ENCODE peak calls at places on chromosomes 2 and 18, in seven cellular contexts. N, X, O, A, U, M and R are unnamed samples.

GRCh38 chr2:197363998-197364397 is 53.4 kb upstream of the ANKRD44 start:
- DNase-seq in N (no peak), X (no peak), O (no peak), A (no peak), U (no peak), M (no peak), R (no peak)

GRCh38 chr2:25948437-25948836 is 33.9 kb downstream of the KIF3C start:
- DNase-seq in N (no peak), X (no peak), O (no peak), A (no peak), U (no peak), M (no peak), R (no peak)

GRCh38 chr2:191374939-191375338 is 129.7 kb downstream of the MYO1B start:
- DNase-seq in N (no peak), X (no peak), O (no peak), A (no peak), U (no peak), M (no peak), R (no peak)

GRCh38 chr2:156511112-156511511 is 74.9 kb downstream of the GPD2 start:
- DNase-seq in N (no peak), X (no peak), O (no peak), A (no peak), U (no peak), M (no peak), R (no peak)

GRCh38 chr2:71798266-71799012 is 345.1 kb downstream of the DYSF start:
- DNase-seq in N (no peak), X (peak; percentile 43), O (peak; percentile 8), A (peak; percentile 70), U (no peak), M (peak; percentile 81), R (no peak)

GRCh38 chr2:236618370-236618769 is 48.7 kb downstream of the ACKR3 start:
- DNase-seq in N (no peak), X (no peak), O (no peak), A (no peak), U (no peak), M (no peak), R (no peak)

GRCh38 chr2:159551811-159552210 is 64.5 kb downstream of the BAZ2B start:
- DNase-seq in N (no peak), X (no peak), O (no peak), A (no peak), U (no peak), M (no peak), R (no peak)

GRCh38 chr2:199488772-199489400 is 31.1 kb upstream of the SATB2 start:
- DNase-seq in N (no peak), X (no peak), O (no peak), A (peak; percentile 49), U (peak; percentile 66), M (no peak), R (no peak)

GRCh38 chr18:80046431-80046830 is 12.2 kb downstream of the RBFA start:
- DNase-seq in N (no peak), X (no peak), O (no peak), A (no peak), U (no peak), M (no peak), R (no peak)

GRCh38 chr2:239399404-239399999 is 1.3 kb downstream of the HDAC4 start:
- DNase-seq in N (peak; percentile 81), X (no peak), O (no peak), A (no peak), U (peak; percentile 20), M (peak; percentile 89), R (peak; percentile 57)

GRCh38 chr2:124640221-124640750 is 615.2 kb downstream of the CNTNAP5 start:
- DNase-seq in N (no peak), X (no peak), O (no peak), A (no peak), U (no peak), M (no peak), R (no peak)

GRCh38 chr2:43759195-43759594 is 14.6 kb upstream of the DYNC2LI1 start:
- DNase-seq in N (no peak), X (no peak), O (no peak), A (no peak), U (no peak), M (no peak), R (no peak)

GRCh38 chr2:52704251-52704650 is 1063.4 kb upstream of the CHAC2 start:
- DNase-seq in N (no peak), X (no peak), O (no peak), A (no peak), U (no peak), M (no peak), R (no peak)

GRCh38 chr2:53559302-53559967 is 208.2 kb upstream of the CHAC2 start:
- DNase-seq in N (no peak), X (no peak), O (no peak), A (peak; percentile 31), U (no peak), M (no peak), R (no peak)

GRCh38 chr18:79867666-79868065 is 69.9 kb downstream of the KCNG2 start:
- DNase-seq in N (no peak), X (no peak), O (no peak), A (no peak), U (no peak), M (no peak), R (no peak)

GRCh38 chr18:74082476-74083070 is 65.1 kb downstream of the FBXO15 start:
- DNase-seq in N (no peak), X (peak; percentile 35), O (peak; percentile 0), A (peak; percentile 27), U (peak; percentile 56), M (no peak), R (no peak)

GRCh38 chr2:43539991-43540860 is 55.6 kb downstream of the THADA start:
- DNase-seq in N (peak; percentile 63), X (peak; percentile 65), O (peak; percentile 13), A (no peak), U (no peak), M (no peak), R (no peak)

GRCh38 chr2:75464348-75464946 is 96.3 kb downstream of the EVA1A start:
- DNase-seq in N (no peak), X (no peak), O (no peak), A (peak; percentile 20), U (peak; percentile 4), M (no peak), R (no peak)